ENCODE peak calls at places on chromosome 14, in ten cellular contexts. One of them, this sample, is unnamed.

GRCh38 chr14:92686763-92687427 is 61.5 kb downstream of the LGMN start:
- DNase-seq in prostate gland: peak
- DNase-seq in esophagus squamous epithelium: no peak
- DNase-seq in uterus: peak
- DNase-seq in heart left ventricle: peak
- DNase-seq in HCT116: peak
- DNase-seq in right lobe of liver: peak
- DNase-seq in K562: peak
- DNase-seq in IMR-90: peak
- DNase-seq in A549: peak
- DNase-seq in this sample: peak

GRCh38 chr14:67270354-67270753 is 29.1 kb downstream of the PALS1 start:
- DNase-seq in prostate gland: no peak
- DNase-seq in esophagus squamous epithelium: no peak
- DNase-seq in uterus: no peak
- DNase-seq in heart left ventricle: no peak
- DNase-seq in HCT116: no peak
- DNase-seq in right lobe of liver: no peak
- DNase-seq in K562: no peak
- DNase-seq in IMR-90: peak
- DNase-seq in A549: no peak
- DNase-seq in this sample: no peak

GRCh38 chr14:87030182-87030581 is 962.8 kb downstream of the GALC start:
- DNase-seq in prostate gland: no peak
- DNase-seq in esophagus squamous epithelium: no peak
- DNase-seq in uterus: no peak
- DNase-seq in heart left ventricle: no peak
- DNase-seq in HCT116: no peak
- DNase-seq in right lobe of liver: no peak
- DNase-seq in K562: no peak
- DNase-seq in IMR-90: no peak
- DNase-seq in A549: no peak
- DNase-seq in this sample: no peak

GRCh38 chr14:96920023-96920422 is 122.8 kb downstream of the VRK1 start:
- DNase-seq in prostate gland: no peak
- DNase-seq in esophagus squamous epithelium: no peak
- DNase-seq in uterus: no peak
- DNase-seq in heart left ventricle: no peak
- DNase-seq in HCT116: no peak
- DNase-seq in right lobe of liver: no peak
- DNase-seq in K562: no peak
- DNase-seq in IMR-90: no peak
- DNase-seq in A549: no peak
- DNase-seq in this sample: no peak

GRCh38 chr14:106877527-106877926 is 1351.1 kb downstream of the TMEM121 start:
- DNase-seq in prostate gland: no peak
- DNase-seq in esophagus squamous epithelium: no peak
- DNase-seq in uterus: no peak
- DNase-seq in heart left ventricle: no peak
- DNase-seq in HCT116: no peak
- DNase-seq in right lobe of liver: no peak
- DNase-seq in K562: no peak
- DNase-seq in IMR-90: no peak
- DNase-seq in A549: no peak
- DNase-seq in this sample: no peak

GRCh38 chr14:23294734-23295561 is 7.7 kb downstream of the PPP1R3E start:
- DNase-seq in prostate gland: no peak
- DNase-seq in esophagus squamous epithelium: no peak
- DNase-seq in uterus: peak
- DNase-seq in heart left ventricle: no peak
- DNase-seq in HCT116: no peak
- DNase-seq in right lobe of liver: no peak
- DNase-seq in K562: peak
- DNase-seq in IMR-90: peak
- DNase-seq in A549: peak
- DNase-seq in this sample: peak

GRCh38 chr14:106286697-106287290 is 760.4 kb downstream of the TMEM121 start:
- DNase-seq in prostate gland: no peak
- DNase-seq in esophagus squamous epithelium: no peak
- DNase-seq in uterus: no peak
- DNase-seq in heart left ventricle: no peak
- DNase-seq in HCT116: no peak
- DNase-seq in right lobe of liver: no peak
- DNase-seq in K562: peak
- DNase-seq in IMR-90: no peak
- DNase-seq in A549: peak
- DNase-seq in this sample: no peak

GRCh38 chr14:79702197-79702596 is 509.1 kb downstream of the DIO2 start:
- DNase-seq in prostate gland: no peak
- DNase-seq in esophagus squamous epithelium: no peak
- DNase-seq in uterus: no peak
- DNase-seq in heart left ventricle: no peak
- DNase-seq in HCT116: no peak
- DNase-seq in right lobe of liver: no peak
- DNase-seq in K562: no peak
- DNase-seq in IMR-90: peak
- DNase-seq in A549: no peak
- DNase-seq in this sample: no peak

GRCh38 chr14:103855734-103856095 is 8.3 kb upstream of the PPP1R13B start:
- DNase-seq in prostate gland: no peak
- DNase-seq in esophagus squamous epithelium: no peak
- DNase-seq in uterus: no peak
- DNase-seq in heart left ventricle: no peak
- DNase-seq in HCT116: no peak
- DNase-seq in right lobe of liver: peak
- DNase-seq in K562: no peak
- DNase-seq in IMR-90: no peak
- DNase-seq in A549: no peak
- DNase-seq in this sample: no peak

GRCh38 chr14:103854822-103855733 is 7.7 kb upstream of the PPP1R13B start:
- DNase-seq in prostate gland: peak
- DNase-seq in esophagus squamous epithelium: no peak
- DNase-seq in uterus: peak
- DNase-seq in heart left ventricle: no peak
- DNase-seq in HCT116: no peak
- DNase-seq in right lobe of liver: peak
- DNase-seq in K562: peak
- DNase-seq in IMR-90: no peak
- DNase-seq in A549: no peak
- DNase-seq in this sample: no peak

GRCh38 chr14:103854017-103854808 is 6.8 kb upstream of the PPP1R13B start:
- DNase-seq in prostate gland: no peak
- DNase-seq in esophagus squamous epithelium: no peak
- DNase-seq in uterus: no peak
- DNase-seq in heart left ventricle: no peak
- DNase-seq in HCT116: no peak
- DNase-seq in right lobe of liver: peak
- DNase-seq in K562: no peak
- DNase-seq in IMR-90: no peak
- DNase-seq in A549: no peak
- DNase-seq in this sample: no peak

GRCh38 chr14:103857256-103857655 is 9.9 kb upstream of the PPP1R13B start:
- DNase-seq in prostate gland: no peak
- DNase-seq in esophagus squamous epithelium: no peak
- DNase-seq in uterus: no peak
- DNase-seq in heart left ventricle: no peak
- DNase-seq in HCT116: no peak
- DNase-seq in right lobe of liver: peak
- DNase-seq in K562: no peak
- DNase-seq in IMR-90: no peak
- DNase-seq in A549: no peak
- DNase-seq in this sample: no peak

DNA sequence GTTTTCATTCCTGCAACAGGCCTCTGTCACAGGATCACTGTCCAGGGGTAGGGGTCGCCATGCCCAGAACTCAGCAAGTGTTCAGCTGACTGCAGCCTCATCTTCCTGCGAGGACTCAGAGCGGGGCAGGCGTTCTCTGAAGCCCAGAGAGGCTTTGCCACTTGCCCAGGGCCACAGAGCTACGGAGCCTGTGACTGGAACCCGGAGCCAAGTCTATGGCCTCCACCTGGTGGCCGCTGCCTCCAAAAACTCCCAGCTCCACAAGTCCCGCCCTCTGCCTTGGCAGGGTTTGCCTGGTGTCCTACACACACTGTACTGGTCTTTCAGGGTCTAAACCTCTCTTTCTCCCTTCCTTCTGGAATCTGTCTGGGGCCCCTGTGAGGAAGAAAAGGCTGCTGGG is 8.7 kb upstream of the PPP1R13B start:
- DNase-seq in prostate gland: no peak
- DNase-seq in esophagus squamous epithelium: no peak
- DNase-seq in uterus: no peak
- DNase-seq in heart left ventricle: no peak
- DNase-seq in HCT116: no peak
- DNase-seq in right lobe of liver: peak
- DNase-seq in K562: no peak
- DNase-seq in IMR-90: no peak
- DNase-seq in A549: no peak
- DNase-seq in this sample: no peak
- H3K27ac ChIP-seq in prostate gland: peak
- H3K27ac ChIP-seq in esophagus squamous epithelium: peak
- H3K27ac ChIP-seq in uterus: no peak
- H3K27ac ChIP-seq in heart left ventricle: no peak
- H3K27ac ChIP-seq in HCT116: no peak
- H3K27ac ChIP-seq in right lobe of liver: no peak
- H3K27ac ChIP-seq in K562: no peak
- H3K27ac ChIP-seq in IMR-90: no peak
- H3K27ac ChIP-seq in A549: no peak
- H3K27ac ChIP-seq in this sample: no peak

DNA sequence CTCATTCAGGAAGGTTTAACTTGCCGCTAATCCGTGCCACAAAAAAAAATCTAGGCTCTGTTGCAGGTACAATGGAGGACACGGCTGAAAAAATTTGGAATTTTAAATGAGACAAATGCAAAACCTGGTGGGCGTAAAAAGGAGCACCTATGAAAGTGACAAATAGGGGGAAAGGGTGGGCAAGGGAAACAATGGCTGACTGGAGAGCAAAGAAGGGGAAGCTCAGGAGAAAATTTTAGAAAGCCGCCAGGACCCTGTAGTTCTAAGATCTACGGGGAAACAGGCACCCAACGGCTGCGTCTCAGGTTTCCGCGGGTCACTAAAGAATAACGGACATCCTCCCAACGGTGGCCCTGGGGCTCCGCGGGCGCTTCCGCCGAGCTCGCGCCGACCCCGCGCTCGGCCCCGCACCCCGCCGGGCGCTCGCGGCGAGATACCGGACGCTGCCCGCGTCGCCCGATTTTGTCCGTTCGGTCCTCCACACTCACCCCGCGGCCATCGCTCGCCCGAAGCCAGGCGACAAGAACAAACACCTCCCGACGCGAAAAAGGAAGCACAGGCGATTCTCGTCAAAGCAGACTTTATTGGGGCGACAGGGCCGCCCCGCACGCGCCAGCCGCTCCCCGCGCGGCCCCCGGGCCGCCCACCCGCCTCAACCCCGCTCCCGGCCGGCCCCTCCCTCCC is 1.1 kb upstream of the YY1 start:
- DNase-seq in prostate gland: peak
- DNase-seq in esophagus squamous epithelium: no peak
- DNase-seq in uterus: peak
- DNase-seq in heart left ventricle: peak
- DNase-seq in HCT116: no peak
- DNase-seq in right lobe of liver: no peak
- DNase-seq in K562: no peak
- DNase-seq in IMR-90: peak
- DNase-seq in A549: peak
- DNase-seq in this sample: peak
- TF ChIP-seq POLR2A in prostate gland: no peak
- TF ChIP-seq POLR2A in esophagus squamous epithelium: no peak
- TF ChIP-seq POLR2A in uterus: no peak
- TF ChIP-seq POLR2A in heart left ventricle: no peak
- TF ChIP-seq POLR2A in HCT116: no peak
- TF ChIP-seq POLR2A in right lobe of liver: no peak
- TF ChIP-seq POLR2A in K562: no peak
- TF ChIP-seq POLR2A in IMR-90: no peak
- TF ChIP-seq POLR2A in A549: no peak
- TF ChIP-seq POLR2A in this sample: no peak

GRCh38 chr14:32396874-32397273 is 67.8 kb downstream of the AKAP6 start:
- DNase-seq in prostate gland: no peak
- DNase-seq in esophagus squamous epithelium: no peak
- DNase-seq in uterus: no peak
- DNase-seq in heart left ventricle: no peak
- DNase-seq in HCT116: no peak
- DNase-seq in right lobe of liver: no peak
- DNase-seq in K562: no peak
- DNase-seq in IMR-90: no peak
- DNase-seq in A549: no peak
- DNase-seq in this sample: no peak

GRCh38 chr14:32400480-32400879 is 71.4 kb downstream of the AKAP6 start:
- DNase-seq in prostate gland: no peak
- DNase-seq in esophagus squamous epithelium: no peak
- DNase-seq in uterus: no peak
- DNase-seq in heart left ventricle: no peak
- DNase-seq in HCT116: no peak
- DNase-seq in right lobe of liver: no peak
- DNase-seq in K562: no peak
- DNase-seq in IMR-90: peak
- DNase-seq in A549: no peak
- DNase-seq in this sample: no peak

GRCh38 chr14:32399920-32400319 is 70.8 kb downstream of the AKAP6 start:
- DNase-seq in prostate gland: no peak
- DNase-seq in esophagus squamous epithelium: no peak
- DNase-seq in uterus: no peak
- DNase-seq in heart left ventricle: no peak
- DNase-seq in HCT116: no peak
- DNase-seq in right lobe of liver: no peak
- DNase-seq in K562: no peak
- DNase-seq in IMR-90: no peak
- DNase-seq in A549: no peak
- DNase-seq in this sample: no peak

GRCh38 chr14:32394038-32394437 is 64.9 kb downstream of the AKAP6 start:
- DNase-seq in prostate gland: no peak
- DNase-seq in esophagus squamous epithelium: no peak
- DNase-seq in uterus: no peak
- DNase-seq in heart left ventricle: no peak
- DNase-seq in HCT116: no peak
- DNase-seq in right lobe of liver: no peak
- DNase-seq in K562: no peak
- DNase-seq in IMR-90: no peak
- DNase-seq in A549: no peak
- DNase-seq in this sample: no peak

DNA sequence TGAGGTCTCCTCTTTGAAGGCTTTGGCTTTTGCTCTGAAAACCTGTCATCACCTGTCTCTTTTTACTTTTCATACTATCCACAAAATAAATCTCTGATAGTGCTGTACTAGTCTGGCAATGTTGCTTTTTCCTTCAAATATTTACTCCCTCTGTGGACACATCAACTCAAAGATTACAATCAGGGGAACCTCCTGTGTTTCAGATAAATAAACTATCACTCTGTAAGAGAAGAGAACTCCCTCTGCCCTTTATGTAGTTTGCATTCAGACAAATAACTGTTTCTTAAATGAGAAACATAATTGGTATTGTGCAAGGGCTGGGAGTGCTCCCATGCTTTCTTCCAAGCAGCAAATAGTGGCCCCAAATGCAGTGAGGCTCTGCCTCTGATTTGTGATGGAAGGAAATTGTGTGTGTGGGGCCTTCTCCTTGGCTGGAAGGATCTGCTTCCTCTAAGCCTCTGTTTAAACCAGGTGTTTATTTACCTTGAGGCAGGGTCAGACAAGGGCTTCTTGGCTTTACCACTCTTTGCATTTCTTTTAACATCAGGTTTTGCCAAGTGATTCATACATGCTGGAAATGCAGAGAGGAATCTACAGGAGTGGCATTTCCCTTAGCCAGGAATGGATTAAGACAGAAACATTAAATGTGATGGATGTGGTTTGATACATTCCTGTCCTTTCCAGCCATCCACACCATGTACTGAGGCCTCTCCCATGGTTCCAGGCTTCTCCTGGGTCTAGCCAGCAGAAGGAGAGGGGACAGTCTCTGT is 69.0 kb downstream of the AKAP6 start:
- DNase-seq in prostate gland: peak
- DNase-seq in esophagus squamous epithelium: no peak
- DNase-seq in uterus: peak
- DNase-seq in heart left ventricle: no peak
- DNase-seq in HCT116: no peak
- DNase-seq in right lobe of liver: no peak
- DNase-seq in K562: no peak
- DNase-seq in IMR-90: peak
- DNase-seq in A549: peak
- DNase-seq in this sample: no peak
- H3K27ac ChIP-seq in prostate gland: no peak
- H3K27ac ChIP-seq in esophagus squamous epithelium: peak
- H3K27ac ChIP-seq in uterus: peak
- H3K27ac ChIP-seq in heart left ventricle: no peak
- H3K27ac ChIP-seq in HCT116: no peak
- H3K27ac ChIP-seq in right lobe of liver: no peak
- H3K27ac ChIP-seq in K562: no peak
- H3K27ac ChIP-seq in IMR-90: no peak
- H3K27ac ChIP-seq in A549: peak
- H3K27ac ChIP-seq in this sample: no peak

DNA sequence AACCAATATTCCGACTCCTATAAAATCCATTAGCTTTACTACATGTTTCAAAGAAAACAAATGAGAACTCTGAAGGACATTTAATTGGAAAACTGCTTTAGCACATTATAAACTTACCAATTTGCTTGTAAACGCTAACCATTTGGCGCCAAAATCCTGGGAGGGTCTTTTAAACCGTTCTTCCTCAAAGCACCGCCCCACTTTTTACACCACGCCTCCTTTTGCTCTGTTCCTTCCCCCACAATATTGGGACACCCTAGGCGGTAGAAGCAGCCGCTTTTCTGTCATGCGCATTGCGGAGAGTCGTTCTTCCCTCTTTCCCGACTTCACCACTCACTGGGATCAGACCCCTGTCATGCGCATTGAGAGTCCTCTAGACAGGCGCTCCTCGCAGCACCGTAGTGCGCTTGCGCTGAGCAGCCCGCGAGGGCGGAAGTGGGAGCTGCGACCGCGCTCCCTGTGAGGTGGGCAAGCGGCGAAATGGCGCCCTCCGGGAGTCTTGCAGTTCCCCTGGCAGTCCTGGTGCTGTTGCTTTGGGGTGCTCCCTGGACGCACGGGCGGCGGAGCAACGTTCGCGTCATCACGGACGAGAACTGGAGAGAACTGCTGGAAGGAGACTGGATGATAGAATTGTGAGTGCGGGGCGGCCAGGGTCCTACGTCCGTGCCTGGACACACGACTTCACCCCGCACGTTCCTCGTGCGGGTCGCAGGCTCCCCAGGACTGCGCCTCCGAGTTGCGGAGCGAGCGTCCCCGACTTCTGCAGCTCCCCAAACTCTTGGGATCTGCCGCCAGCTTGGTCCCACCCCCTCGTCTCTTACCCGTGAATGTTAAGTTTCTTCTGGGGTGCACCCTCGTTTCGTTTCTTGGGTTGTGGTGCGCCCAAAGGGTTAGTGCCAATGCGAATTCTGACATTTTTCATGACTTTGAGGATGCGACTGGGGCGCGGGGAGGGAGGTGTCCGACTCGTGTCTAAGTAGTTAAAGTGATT is at the start of gene TMX1:
- DNase-seq in prostate gland: peak
- DNase-seq in esophagus squamous epithelium: peak
- DNase-seq in uterus: peak
- DNase-seq in heart left ventricle: peak
- DNase-seq in HCT116: peak
- DNase-seq in right lobe of liver: peak
- DNase-seq in K562: peak
- DNase-seq in IMR-90: peak
- DNase-seq in A549: peak
- DNase-seq in this sample: peak
- TF ChIP-seq POLR2A in prostate gland: peak
- TF ChIP-seq POLR2A in esophagus squamous epithelium: no peak
- TF ChIP-seq POLR2A in uterus: peak
- TF ChIP-seq POLR2A in heart left ventricle: no peak
- TF ChIP-seq POLR2A in HCT116: peak
- TF ChIP-seq POLR2A in right lobe of liver: peak
- TF ChIP-seq POLR2A in K562: peak
- TF ChIP-seq POLR2A in IMR-90: peak
- TF ChIP-seq POLR2A in A549: peak
- TF ChIP-seq POLR2A in this sample: peak

This sample was measured in adrenal gland.